ENCODE peak calls at places on chromosome 14, in five cellular contexts. Y is GM20000, S is fibroblast of pulmonary artery, F is mucosa of descending colon, P is GM12865. J is an unnamed sample.

GRCh38 chr14:79325071-79325470 is 886.2 kb downstream of the DIO2 start:
- DNase-seq in Y (no peak), S (no peak), F (no peak), P (no peak), J (no peak)

GRCh38 chr14:64614214-64614613 is 64.5 kb downstream of the PPP1R36 start:
- DNase-seq in Y (no peak), S (no peak), F (no peak), P (no peak), J (no peak)

GRCh38 chr14:104025481-104025975 is 60.0 kb upstream of the ASPG start:
- DNase-seq in Y (no peak), S (no peak), F (no peak), P (no peak), J (no peak)

GRCh38 chr14:38256358-38256840 is 506 bp upstream of the CLEC14A start:
- DNase-seq in Y (peak), S (peak), F (no peak), P (no peak), J (peak)

GRCh38 chr14:90576981-90577660 is 180.3 kb downstream of the CALM1 start:
- DNase-seq in Y (no peak), S (no peak), F (no peak), P (no peak), J (no peak)

GRCh38 chr14:104743461-104744380 is 9.2 kb upstream of the SIVA1 start:
- DNase-seq in Y (no peak), S (no peak), F (no peak), P (no peak), J (no peak)

GRCh38 chr14:91286530-91286937 is 42.0 kb upstream of the GPR68 start:
- DNase-seq in Y (peak), S (peak), F (peak), P (peak), J (peak)

GRCh38 chr14:77189479-77189878 is 7.9 kb downstream of the TMEM63C start:
- DNase-seq in Y (no peak), S (no peak), F (no peak), P (no peak), J (no peak)

GRCh38 chr14:104333903-104334811 is 195.8 kb downstream of the KIF26A start:
- DNase-seq in Y (no peak), S (no peak), F (no peak), P (no peak), J (no peak)

GRCh38 chr14:24132061-24132685 is 1.7 kb downstream of the FITM1 start:
- DNase-seq in Y (no peak), S (no peak), F (no peak), P (no peak), J (no peak)

GRCh38 chr14:60656755-60657608 is 7.7 kb upstream of the SIX1 start:
- DNase-seq in Y (peak), S (peak), F (peak), P (peak), J (peak)

GRCh38 chr14:104109121-104109541 is 23.6 kb downstream of the ASPG start:
- DNase-seq in Y (no peak), S (no peak), F (no peak), P (no peak), J (no peak)

GRCh38 chr14:65958664-65959562 is 527.3 kb upstream of the CCDC196 start:
- DNase-seq in Y (peak), S (peak), F (peak), P (peak), J (no peak)

GRCh38 chr14:58808828-58809227 is 171.1 kb downstream of the DACT1 start:
- DNase-seq in Y (no peak), S (peak), F (peak), P (no peak), J (no peak)

GRCh38 chr14:99736600-99737371 is 52.7 kb downstream of the CYP46A1 start:
- DNase-seq in Y (no peak), S (no peak), F (no peak), P (no peak), J (no peak)

GRCh38 chr14:104394606-104394910 is 185.0 kb upstream of the C14orf180 start:
- DNase-seq in Y (no peak), S (no peak), F (no peak), P (no peak), J (no peak)

GRCh38 chr14:39097159-39097558 is 5.9 kb downstream of the SEC23A start:
- DNase-seq in Y (no peak), S (peak), F (no peak), P (no peak), J (no peak)

GRCh38 chr14:59897757-59898383 is 22.1 kb upstream of the LRRC9 start:
- DNase-seq in Y (no peak), S (peak), F (peak), P (peak), J (peak)

GRCh38 chr14:100407376-100408102 is 84.4 kb downstream of the SLC25A47 start:
- DNase-seq in Y (no peak), S (no peak), F (no peak), P (no peak), J (no peak)

GRCh38 chr14:89956294-89957009 is 725 bp downstream of the TDP1 start:
- DNase-seq in Y (peak), S (peak), F (peak), P (peak), J (peak)

GRCh38 chr14:63938198-63939005 is 85.6 kb downstream of the SYNE2 start:
- DNase-seq in Y (peak), S (peak), F (no peak), P (peak), J (no peak)

GRCh38 chr14:58100735-58101368 is 51.2 kb downstream of the ARMH4 start:
- DNase-seq in Y (no peak), S (peak), F (no peak), P (no peak), J (no peak)

GRCh38 chr14:100384819-100385813 is 62.0 kb downstream of the SLC25A47 start:
- DNase-seq in Y (no peak), S (peak), F (no peak), P (no peak), J (no peak)

GRCh38 chr14:55074662-55075061 is 23.2 kb downstream of the MAPK1IP1L start:
- DNase-seq in Y (peak), S (no peak), F (no peak), P (peak), J (no peak)

GRCh38 chr14:96056509-96057422 is 17.6 kb downstream of the C14orf132 start:
- DNase-seq in Y (no peak), S (no peak), F (no peak), P (no peak), J (no peak)

GRCh38 chr14:38481939-38482678 is 226.2 kb upstream of the CLEC14A start:
- DNase-seq in Y (no peak), S (peak), F (no peak), P (no peak), J (no peak)

GRCh38 chr14:62894736-62895135 is 150.5 kb downstream of the KCNH5 start:
- DNase-seq in Y (no peak), S (no peak), F (no peak), P (no peak), J (no peak)

GRCh38 chr14:59919582-59920377 is at the start of gene LRRC9:
- DNase-seq in Y (no peak), S (peak), F (peak), P (peak), J (peak)

GRCh38 chr14:56491299-56492285 is 88.0 kb upstream of the TMEM260 start:
- DNase-seq in Y (peak), S (peak), F (peak), P (peak), J (peak)

GRCh38 chr14:56487090-56487667 is 92.4 kb upstream of the TMEM260 start:
- DNase-seq in Y (no peak), S (peak), F (no peak), P (no peak), J (no peak)

GRCh38 chr14:56487761-56488160 is 91.8 kb upstream of the TMEM260 start:
- DNase-seq in Y (no peak), S (peak), F (no peak), P (no peak), J (no peak)

GRCh38 chr14:56488306-56488705 is 91.3 kb upstream of the TMEM260 start:
- DNase-seq in Y (no peak), S (no peak), F (no peak), P (no peak), J (no peak)

GRCh38 chr14:56490379-56490778 is 89.2 kb upstream of the TMEM260 start:
- DNase-seq in Y (peak), S (peak), F (peak), P (peak), J (no peak)
- TF ChIP-seq CTCF in Y (no peak), S (peak), F (peak), P (peak), J (peak)

GRCh38 chr14:29926228-29926627 is 1.4 kb downstream of the PRKD1 start:
- DNase-seq in Y (no peak), S (no peak), F (no peak), P (no peak), J (no peak)

GRCh38 chr14:29928342-29928640 is 644 bp upstream of the PRKD1 start:
- DNase-seq in Y (no peak), S (no peak), F (no peak), P (no peak), J (no peak)

GRCh38 chr14:29925736-29926135 is 1.9 kb downstream of the PRKD1 start:
- DNase-seq in Y (no peak), S (peak), F (no peak), P (no peak), J (no peak)

GRCh38 chr14:29926701-29927595 is 699 bp downstream of the PRKD1 start:
- DNase-seq in Y (peak), S (peak), F (peak), P (no peak), J (peak)

DNA sequence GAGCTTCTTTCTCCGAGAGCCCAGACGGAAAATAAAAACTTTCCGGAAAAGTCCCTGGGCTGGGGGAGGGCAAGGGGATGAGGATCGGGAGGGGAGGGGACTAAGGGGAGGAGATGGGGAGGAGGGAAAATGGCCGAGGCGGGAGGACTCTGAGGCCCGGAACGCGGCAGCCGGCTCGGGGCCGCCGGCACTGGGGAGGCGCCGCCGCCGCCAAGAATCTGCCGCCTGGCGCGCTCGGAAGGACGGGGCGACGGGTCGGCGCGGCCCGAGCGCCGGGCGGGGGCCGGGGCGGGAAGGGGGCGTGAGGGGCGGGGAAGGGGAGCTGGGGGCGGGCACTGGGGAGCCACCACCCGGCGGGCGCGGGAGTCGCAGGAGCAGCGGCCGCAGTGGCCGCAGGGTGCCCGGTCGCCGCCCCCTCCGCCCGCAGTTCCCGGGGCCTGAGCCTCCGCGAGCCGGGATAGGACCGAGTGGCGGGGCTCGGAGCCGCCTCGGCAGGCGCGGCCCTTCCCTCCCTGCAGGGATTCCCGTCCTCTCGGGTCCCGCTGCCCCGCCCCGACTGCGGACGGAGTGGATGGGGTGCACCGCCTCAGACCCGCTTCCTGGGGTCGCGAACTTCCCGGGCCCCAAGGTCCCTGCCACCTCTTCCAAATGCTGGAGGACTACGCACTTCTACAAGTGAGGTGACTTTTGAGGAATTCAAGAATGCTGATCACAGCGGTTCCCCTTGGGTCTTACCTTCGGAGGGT is at the start of gene PRKD1:
- DNase-seq in Y (peak), S (peak), F (peak), P (no peak), J (peak)
- TF ChIP-seq CTCF in Y (no peak), S (no peak), F (no peak), P (no peak), J (peak)

GRCh38 chr14:20757963-20758362 is 10.2 kb upstream of the EDDM3B start:
- DNase-seq in Y (peak), S (no peak), F (peak), P (peak), J (no peak)
- TF ChIP-seq CTCF in Y (peak), S (peak), F (no peak), P (peak), J (peak)

DNA sequence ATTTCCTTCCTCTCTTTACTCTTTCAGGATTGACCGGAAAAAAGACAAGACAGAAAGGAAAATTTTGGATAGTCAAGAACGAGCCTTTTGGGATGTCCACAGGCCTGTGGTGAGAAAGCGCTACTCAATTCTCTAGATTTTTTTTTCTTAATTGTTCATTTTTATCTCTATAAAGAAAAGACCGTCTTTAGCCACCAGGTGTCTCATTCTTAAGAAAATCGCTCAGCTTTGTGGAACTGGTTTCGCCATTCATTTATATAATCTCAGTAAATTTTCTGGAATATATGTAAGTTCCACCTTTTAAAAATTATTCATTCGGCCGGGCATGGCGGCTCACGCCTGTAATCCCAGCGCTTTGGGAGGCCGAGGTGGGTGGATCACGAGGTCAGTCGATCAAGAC is 421.1 kb downstream of the DPF3 start:
- DNase-seq in Y (no peak), S (peak), F (no peak), P (no peak), J (no peak)
- TF ChIP-seq CTCF in Y (no peak), S (no peak), F (no peak), P (no peak), J (peak)

GRCh38 chr14:106586098-106586704 is 1059.8 kb downstream of the TMEM121 start:
- DNase-seq in Y (peak), S (no peak), F (peak), P (peak), J (no peak)
- TF ChIP-seq CTCF in Y (peak), S (no peak), F (peak), P (peak), J (no peak)

GRCh38 chr14:68940614-68941185 is 38.4 kb downstream of the ACTN1 start:
- DNase-seq in Y (no peak), S (no peak), F (no peak), P (no peak), J (no peak)

GRCh38 chr14:68943107-68943506 is 36.0 kb downstream of the ACTN1 start:
- DNase-seq in Y (no peak), S (no peak), F (no peak), P (no peak), J (no peak)

GRCh38 chr14:68939893-68940613 is 39.0 kb downstream of the ACTN1 start:
- DNase-seq in Y (no peak), S (peak), F (peak), P (no peak), J (no peak)

GRCh38 chr14:68942281-68943035 is 36.6 kb downstream of the ACTN1 start:
- DNase-seq in Y (no peak), S (no peak), F (no peak), P (no peak), J (no peak)

DNA sequence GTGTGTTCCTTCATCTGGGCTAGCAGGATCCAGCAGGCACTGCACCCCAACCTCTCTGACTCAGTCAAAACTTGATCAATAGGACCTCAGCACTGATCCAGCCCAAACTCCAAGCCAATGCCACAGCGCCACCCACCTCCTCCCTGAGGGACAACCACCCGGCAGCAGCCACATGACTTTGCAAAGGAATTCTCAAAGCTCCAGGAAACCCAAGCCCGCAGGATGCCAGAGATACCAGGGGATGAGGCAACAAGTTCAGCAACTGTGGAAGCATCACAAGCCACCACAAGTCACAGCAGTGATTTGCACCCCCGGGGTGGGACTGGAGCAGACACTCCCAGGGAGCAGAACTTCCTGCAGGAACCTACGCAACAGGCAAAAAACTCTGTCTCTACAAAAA is 37.3 kb downstream of the ACTN1 start:
- DNase-seq in Y (no peak), S (peak), F (no peak), P (no peak), J (no peak)
- TF ChIP-seq CTCF in Y (no peak), S (peak), F (no peak), P (peak), J (no peak)

DNA sequence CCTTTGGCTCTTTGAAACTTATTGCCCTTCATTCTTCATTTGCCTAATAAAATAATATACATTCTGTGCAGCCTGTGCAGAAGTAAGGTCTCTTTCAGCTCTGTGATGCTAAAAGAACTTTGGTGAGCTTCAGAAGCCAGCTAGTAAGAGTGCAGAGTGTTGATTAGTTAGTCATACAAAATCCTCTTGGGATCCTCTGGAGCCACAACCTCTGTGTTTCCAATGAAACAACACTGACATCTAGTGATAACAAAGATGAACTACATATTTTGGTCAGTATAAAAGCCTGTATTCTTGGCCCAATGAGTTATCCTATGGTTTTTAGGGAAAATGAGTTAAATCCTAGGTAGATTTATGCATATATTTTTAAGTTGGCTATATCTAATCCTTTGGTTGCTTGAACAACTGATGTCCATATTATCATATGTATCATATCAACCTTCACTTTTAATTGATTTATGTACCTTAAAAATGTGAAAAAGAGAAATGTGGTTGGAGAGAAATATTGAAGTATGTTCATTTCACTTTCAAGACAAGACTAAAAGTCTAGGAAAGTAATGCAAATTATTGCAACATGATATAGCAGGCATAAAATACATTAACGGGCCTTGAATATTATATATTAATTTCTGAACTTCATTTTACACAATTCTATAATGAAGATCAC is 158.4 kb downstream of the KLHL28 start:
- DNase-seq in Y (peak), S (peak), F (no peak), P (peak), J (no peak)
- TF ChIP-seq CTCF in Y (no peak), S (peak), F (no peak), P (peak), J (peak)

GRCh38 chr14:75088153-75088552 is 18.7 kb downstream of the ZC2HC1C start:
- DNase-seq in Y (no peak), S (no peak), F (no peak), P (no peak), J (no peak)

GRCh38 chr14:75083271-75083670 is 13.8 kb downstream of the ZC2HC1C start:
- DNase-seq in Y (no peak), S (no peak), F (no peak), P (no peak), J (no peak)

GRCh38 chr14:75081835-75082234 is 12.4 kb downstream of the ZC2HC1C start:
- DNase-seq in Y (no peak), S (no peak), F (no peak), P (no peak), J (no peak)

GRCh38 chr14:75088566-75089373 is 19.3 kb downstream of the ZC2HC1C start:
- DNase-seq in Y (peak), S (peak), F (peak), P (peak), J (peak)

DNA sequence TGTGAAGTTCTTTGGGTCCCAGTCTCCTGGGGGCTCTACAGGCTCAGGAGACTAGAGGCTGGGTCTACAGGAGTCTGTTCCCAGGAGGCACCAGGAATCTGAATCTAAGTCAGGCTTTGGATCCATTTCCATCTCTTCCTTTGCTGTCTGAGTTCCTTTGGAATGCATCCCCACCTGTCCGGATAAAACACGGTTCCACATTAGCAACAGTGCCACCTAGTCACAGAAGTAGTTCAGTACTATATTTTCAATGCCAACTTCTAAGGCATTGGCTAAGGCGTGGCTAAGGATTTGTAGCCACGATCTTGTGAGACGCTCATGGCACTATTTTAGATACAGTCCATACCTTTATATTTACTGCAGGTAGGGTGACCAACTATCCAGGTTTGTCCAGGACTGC is 15.1 kb downstream of the ZC2HC1C start:
- DNase-seq in Y (no peak), S (peak), F (peak), P (no peak), J (no peak)
- TF ChIP-seq CTCF in Y (no peak), S (no peak), F (no peak), P (no peak), J (no peak)